ENCODE peak calls at places on chromosomes 6 and 20, in seven cellular contexts. V is T-cell; O is A549; A is stimulated activated CD4-positive, alpha-beta T cell treated with anti-CD3 and anti-CD28 coated beads, Interleukin-15, amount 100 ng/mL, for 24 hours; K is HEK293T; X is ELF-1; B is activated CD4-positive, alpha-beta T cell treated with anti-CD3 and anti-CD28 coated beads, Interleukin-2, amount 50 U/mL, for 1 hour. Z is an unnamed sample.

GRCh38 chr6:144602523-144603180 is 317.5 kb downstream of the UTRN start:
- DNase-seq in V (no peak), O (no peak), A (no peak), K (no peak), X (no peak), B (no peak), Z (no peak)

GRCh38 chr6:79101164-79101563 is 23.1 kb upstream of the PHIP start:
- DNase-seq in V (no peak), O (no peak), A (no peak), K (no peak), X (no peak), B (no peak), Z (no peak)

GRCh38 chr20:8331740-8332412 is 199.8 kb downstream of the PLCB1 start:
- DNase-seq in V (no peak), O (no peak), A (no peak), K (no peak), X (no peak), B (no peak), Z (no peak)

GRCh38 chr6:30725713-30726505 is 5.8 kb downstream of the TUBB start:
- DNase-seq in V (no peak), O (no peak), A (peak; percentile 54), K (no peak), X (peak; percentile 66), B (no peak), Z (peak; percentile 75)

GRCh38 chr20:36018208-36018988 is 50.0 kb downstream of the CNBD2 start:
- DNase-seq in V (no peak), O (no peak), A (no peak), K (no peak), X (no peak), B (no peak), Z (no peak)

GRCh38 chr20:20820104-20820503 is 107.7 kb upstream of the RALGAPA2 start:
- DNase-seq in V (no peak), O (peak; percentile 40), A (no peak), K (peak; percentile 59), X (peak; percentile 66), B (no peak), Z (peak; percentile 85)

GRCh38 chr20:35883341-35883777 is 70.9 kb downstream of the SCAND1 start:
- DNase-seq in V (no peak), O (no peak), A (no peak), K (no peak), X (no peak), B (no peak), Z (no peak)

GRCh38 chr6:3628143-3628840 is 123.2 kb downstream of the PXDC1 start:
- DNase-seq in V (no peak), O (no peak), A (no peak), K (no peak), X (no peak), B (no peak), Z (no peak)

GRCh38 chr20:57616143-57616951 is 3.9 kb downstream of the ZBP1 start:
- DNase-seq in V (no peak), O (no peak), A (no peak), K (no peak), X (no peak), B (no peak), Z (no peak)

GRCh38 chr6:137589067-137589848 is 95.1 kb upstream of the OLIG3 start:
- DNase-seq in V (peak; percentile 54), O (peak; percentile 10), A (peak; percentile 62), K (peak; percentile 53), X (peak; percentile 87), B (peak; percentile 27), Z (peak; percentile 84)

GRCh38 chr20:3407426-3408250 is at the start of gene DNAAF9:
- DNase-seq in V (peak; percentile 47), O (peak; percentile 92), A (peak; percentile 75), K (peak; percentile 90), X (peak; percentile 75), B (peak; percentile 62), Z (peak; percentile 92)

GRCh38 chr20:51536116-51537069 is 6.1 kb downstream of the NFATC2 start:
- DNase-seq in V (no peak), O (no peak), A (no peak), K (no peak), X (no peak), B (no peak), Z (no peak)

GRCh38 chr6:14545496-14545895 is 427.9 kb downstream of the CD83 start:
- DNase-seq in V (no peak), O (no peak), A (no peak), K (no peak), X (no peak), B (no peak), Z (no peak)

GRCh38 chr6:128111096-128111495 is 210.2 kb upstream of the THEMIS start:
- DNase-seq in V (no peak), O (no peak), A (no peak), K (no peak), X (no peak), B (no peak), Z (no peak)

GRCh38 chr6:3797231-3798200 is 46.0 kb upstream of the PXDC1 start:
- DNase-seq in V (no peak), O (peak; percentile 34), A (no peak), K (no peak), X (no peak), B (no peak), Z (no peak)

GRCh38 chr6:10613693-10614092 is 80.7 kb downstream of the C6orf52 start:
- DNase-seq in V (no peak), O (no peak), A (no peak), K (no peak), X (no peak), B (no peak), Z (peak; percentile 27)

GRCh38 chr20:9474835-9475413 is 39.5 kb upstream of the LAMP5 start:
- DNase-seq in V (no peak), O (no peak), A (no peak), K (no peak), X (no peak), B (no peak), Z (no peak)

GRCh38 chr20:36035720-36036119 is 67.3 kb downstream of the CNBD2 start:
- DNase-seq in V (no peak), O (no peak), A (no peak), K (no peak), X (no peak), B (no peak), Z (no peak)

GRCh38 chr6:4727671-4728435 is 48.4 kb upstream of the CDYL start:
- DNase-seq in V (no peak), O (no peak), A (peak; percentile 24), K (peak; percentile 15), X (peak; percentile 36), B (no peak), Z (peak; percentile 68)

GRCh38 chr6:33851959-33852358 is 48.2 kb upstream of the MLN start:
- DNase-seq in V (no peak), O (peak; percentile 31), A (no peak), K (peak; percentile 54), X (peak; percentile 91), B (peak; percentile 18), Z (peak; percentile 95)

GRCh38 chr20:10673176-10673830 is 496 bp downstream of the JAG1 start:
- DNase-seq in V (no peak), O (no peak), A (peak; percentile 18), K (peak; percentile 44), X (peak; percentile 38), B (no peak), Z (peak; percentile 75)

GRCh38 chr6:3409699-3410384 is 47.0 kb downstream of the SLC22A23 start:
- DNase-seq in V (no peak), O (no peak), A (no peak), K (no peak), X (peak; percentile 58), B (no peak), Z (no peak)

GRCh38 chr6:36184311-36184710 is 12.2 kb upstream of the BRPF3 start:
- DNase-seq in V (no peak), O (no peak), A (no peak), K (no peak), X (no peak), B (no peak), Z (no peak)

GRCh38 chr6:81233990-81234389 is 518.5 kb downstream of the TENT5A start:
- DNase-seq in V (no peak), O (no peak), A (no peak), K (no peak), X (no peak), B (no peak), Z (no peak)

GRCh38 chr20:21514553-21515251 is 838 bp upstream of the NKX2-2 start:
- DNase-seq in V (no peak), O (no peak), A (no peak), K (peak; percentile 42), X (peak; percentile 82), B (no peak), Z (peak; percentile 91)

GRCh38 chr6:160278311-160278710 is 19.7 kb upstream of the SLC22A2 start:
- DNase-seq in V (no peak), O (no peak), A (no peak), K (no peak), X (no peak), B (no peak), Z (peak; percentile 18)

GRCh38 chr6:15147827-15148226 is 98.0 kb upstream of the JARID2 start:
- DNase-seq in V (no peak), O (no peak), A (no peak), K (no peak), X (no peak), B (no peak), Z (no peak)

GRCh38 chr20:46218656-46219055 is 89.6 kb downstream of the CDH22 start:
- DNase-seq in V (no peak), O (no peak), A (no peak), K (no peak), X (no peak), B (no peak), Z (no peak)

GRCh38 chr6:83592770-83593394 is 80.5 kb downstream of the PRSS35 start:
- DNase-seq in V (no peak), O (peak; percentile 13), A (no peak), K (peak; percentile 32), X (peak; percentile 19), B (no peak), Z (peak; percentile 69)

GRCh38 chr6:142013875-142014495 is 118.7 kb upstream of the GJE1 start:
- DNase-seq in V (no peak), O (no peak), A (no peak), K (no peak), X (no peak), B (no peak), Z (no peak)

GRCh38 chr6:138986578-138986977 is 1.5 kb downstream of the REPS1 start:
- DNase-seq in V (no peak), O (no peak), A (no peak), K (no peak), X (no peak), B (no peak), Z (no peak)

GRCh38 chr20:6707231-6707870 is 60.1 kb upstream of the BMP2 start:
- DNase-seq in V (no peak), O (no peak), A (no peak), K (no peak), X (no peak), B (no peak), Z (no peak)

GRCh38 chr6:151869345-151869744 is 61.9 kb downstream of the ESR1 start:
- DNase-seq in V (no peak), O (no peak), A (no peak), K (no peak), X (no peak), B (no peak), Z (no peak)

GRCh38 chr6:108589244-108589730 is 28.6 kb downstream of the FOXO3 start:
- DNase-seq in V (no peak), O (peak; percentile 21), A (no peak), K (no peak), X (peak; percentile 93), B (no peak), Z (peak; percentile 88)

GRCh38 chr6:163395122-163395521 is 19.4 kb upstream of the QKI start:
- DNase-seq in V (no peak), O (no peak), A (no peak), K (no peak), X (no peak), B (no peak), Z (no peak)

GRCh38 chr20:24991897-24992419 is 593 bp downstream of the APMAP start:
- DNase-seq in V (no peak), O (peak; percentile 28), A (peak; percentile 39), K (peak; percentile 49), X (no peak), B (no peak), Z (no peak)

Z was measured in endodermal cell.